ENCODE peak calls at places on chromosomes 4 and X, in ten cellular contexts. D, T, M, W, L, K, B, A, X and R are unnamed samples.

GRCh38 chr4:22502895-22503814 is 12.7 kb downstream of the ADGRA3 start:
- DNase-seq in D (no peak), T (no peak), M (no peak), W (no peak), L (no peak), K (peak), B (peak), A (no peak), X (no peak), R (peak)

GRCh38 chr4:185352202-185352601 is 43.5 kb downstream of the LRP2BP start:
- DNase-seq in D (no peak), T (no peak), M (no peak), W (no peak), L (no peak), K (no peak), B (no peak), A (no peak), X (no peak), R (no peak)

GRCh38 chrX:130260316-130260715 is 8.4 kb downstream of the ZNF280C start:
- DNase-seq in D (no peak), T (no peak), M (no peak), W (no peak), L (no peak), K (no peak), B (peak), A (no peak), X (no peak), R (no peak)

GRCh38 chrX:135480076-135480475 is 40.4 kb upstream of the INTS6L start:
- DNase-seq in D (no peak), T (no peak), M (no peak), W (no peak), L (no peak), K (no peak), B (no peak), A (no peak), X (no peak), R (no peak)

GRCh38 chr4:109571494-109571893 is 11.4 kb downstream of the MCUB start:
- DNase-seq in D (no peak), T (no peak), M (no peak), W (no peak), L (no peak), K (peak), B (no peak), A (no peak), X (no peak), R (peak)

GRCh38 chr4:107901213-107901934 is 30.0 kb upstream of the CYP2U1 start:
- DNase-seq in D (no peak), T (no peak), M (no peak), W (no peak), L (no peak), K (no peak), B (no peak), A (no peak), X (no peak), R (no peak)

GRCh38 chrX:140360284-140360683 is 144.6 kb downstream of the SOX3 start:
- DNase-seq in D (no peak), T (no peak), M (no peak), W (no peak), L (no peak), K (no peak), B (no peak), A (no peak), X (no peak), R (no peak)

GRCh38 chrX:19005909-19006308 is 22.0 kb upstream of the PHKA2 start:
- DNase-seq in D (no peak), T (no peak), M (no peak), W (no peak), L (no peak), K (no peak), B (peak), A (no peak), X (no peak), R (no peak)

GRCh38 chrX:13000311-13000811 is 25.5 kb downstream of the TMSB4X start:
- DNase-seq in D (no peak), T (peak), M (no peak), W (no peak), L (no peak), K (no peak), B (no peak), A (no peak), X (no peak), R (no peak)

GRCh38 chrX:118536687-118537461 is 41.3 kb downstream of the DOCK11 start:
- DNase-seq in D (peak), T (no peak), M (no peak), W (no peak), L (no peak), K (peak), B (peak), A (no peak), X (no peak), R (no peak)

GRCh38 chr4:140071806-140072205 is 82.2 kb downstream of the MAML3 start:
- DNase-seq in D (peak), T (peak), M (peak), W (peak), L (no peak), K (peak), B (peak), A (no peak), X (no peak), R (peak)

GRCh38 chrX:124863303-124863702 is 456.4 kb upstream of the TEX13C start:
- DNase-seq in D (no peak), T (no peak), M (no peak), W (no peak), L (no peak), K (no peak), B (no peak), A (no peak), X (peak), R (no peak)

GRCh38 chr4:181146031-181146430 is 1097.2 kb upstream of the TENM3 start:
- DNase-seq in D (no peak), T (no peak), M (no peak), W (no peak), L (no peak), K (no peak), B (no peak), A (no peak), X (no peak), R (no peak)

GRCh38 chr4:1797298-1797860 is 4.3 kb downstream of the FGFR3 start:
- DNase-seq in D (no peak), T (no peak), M (no peak), W (no peak), L (no peak), K (no peak), B (no peak), A (no peak), X (no peak), R (no peak)